ENCODE peak calls at places on chromosomes 6 and 20, in four cellular contexts. One of them, this sample, is unnamed.

GRCh38 chr6:111918825-111919224 is 45.6 kb upstream of the FYN start:
- DNase-seq in esophagus squamous epithelium: no peak
- DNase-seq in AG04450: no peak
- DNase-seq in choroid plexus epithelial cell: peak
- DNase-seq in this sample: no peak

GRCh38 chr6:30334077-30334476 is 7.3 kb downstream of the TRIM39 start:
- DNase-seq in AG04450: no peak
- DNase-seq in choroid plexus epithelial cell: no peak
- DNase-seq in esophagus squamous epithelium: no peak
- DNase-seq in this sample: no peak

GRCh38 chr6:31689249-31690110 is 8.6 kb upstream of the LY6G5C start:
- DNase-seq in esophagus squamous epithelium: no peak
- DNase-seq in choroid plexus epithelial cell: no peak
- DNase-seq in AG04450: no peak
- DNase-seq in this sample: no peak

GRCh38 chr6:132060591-132060990 is 109.4 kb upstream of the CCN2 start:
- DNase-seq in choroid plexus epithelial cell: peak
- DNase-seq in AG04450: peak
- DNase-seq in esophagus squamous epithelium: no peak
- DNase-seq in this sample: no peak

GRCh38 chr20:4999788-5000187 is 1.5 kb downstream of the SLC23A2 start:
- DNase-seq in AG04450: no peak
- DNase-seq in choroid plexus epithelial cell: no peak
- DNase-seq in esophagus squamous epithelium: no peak
- DNase-seq in this sample: no peak

GRCh38 chr6:158536891-158537798 is 22.7 kb upstream of the TMEM181 start:
- DNase-seq in esophagus squamous epithelium: no peak
- DNase-seq in choroid plexus epithelial cell: no peak
- DNase-seq in AG04450: no peak
- DNase-seq in this sample: peak

GRCh38 chr6:103797738-103798137 is 1062.0 kb downstream of the HACE1 start:
- DNase-seq in AG04450: no peak
- DNase-seq in esophagus squamous epithelium: no peak
- DNase-seq in choroid plexus epithelial cell: peak
- DNase-seq in this sample: no peak

GRCh38 chr6:129719692-129720091 is 9.7 kb upstream of the ARHGAP18 start:
- DNase-seq in choroid plexus epithelial cell: peak
- DNase-seq in esophagus squamous epithelium: no peak
- DNase-seq in AG04450: no peak
- DNase-seq in this sample: no peak

GRCh38 chr20:1664911-1665310 is 7.3 kb upstream of the SIRPG start:
- DNase-seq in AG04450: no peak
- DNase-seq in esophagus squamous epithelium: no peak
- DNase-seq in choroid plexus epithelial cell: no peak
- DNase-seq in this sample: peak

GRCh38 chr6:144343736-144344428 is 58.7 kb downstream of the UTRN start:
- DNase-seq in choroid plexus epithelial cell: no peak
- DNase-seq in esophagus squamous epithelium: no peak
- DNase-seq in AG04450: no peak
- DNase-seq in this sample: peak

GRCh38 chr6:117549606-117550005 is 52.7 kb downstream of the GOPC start:
- DNase-seq in esophagus squamous epithelium: no peak
- DNase-seq in choroid plexus epithelial cell: no peak
- DNase-seq in AG04450: no peak
- DNase-seq in this sample: no peak

GRCh38 chr6:33886673-33887144 is 82.9 kb upstream of the MLN start:
- DNase-seq in AG04450: peak
- DNase-seq in esophagus squamous epithelium: no peak
- DNase-seq in choroid plexus epithelial cell: peak
- DNase-seq in this sample: no peak

GRCh38 chr20:44065401-44066340 is 121.3 kb downstream of the JPH2 start:
- DNase-seq in AG04450: no peak
- DNase-seq in choroid plexus epithelial cell: no peak
- DNase-seq in esophagus squamous epithelium: no peak
- DNase-seq in this sample: no peak

GRCh38 chr20:3121955-3122610 is 37.6 kb upstream of the AVP start:
- DNase-seq in AG04450: no peak
- DNase-seq in esophagus squamous epithelium: no peak
- DNase-seq in choroid plexus epithelial cell: no peak
- DNase-seq in this sample: no peak

GRCh38 chr6:133811557-133811956 is 77.4 kb upstream of the TCF21 start:
- DNase-seq in AG04450: no peak
- DNase-seq in choroid plexus epithelial cell: no peak
- DNase-seq in esophagus squamous epithelium: no peak
- DNase-seq in this sample: no peak

GRCh38 chr20:55216525-55217242 is 741.3 kb downstream of the DOK5 start:
- DNase-seq in esophagus squamous epithelium: no peak
- DNase-seq in choroid plexus epithelial cell: no peak
- DNase-seq in AG04450: no peak
- DNase-seq in this sample: no peak

GRCh38 chr6:169921853-169922779 is 170.7 kb downstream of the ERMARD start:
- DNase-seq in esophagus squamous epithelium: no peak
- DNase-seq in choroid plexus epithelial cell: no peak
- DNase-seq in AG04450: no peak
- DNase-seq in this sample: no peak

GRCh38 chr6:38319259-38320255 is 320.2 kb downstream of the BTBD9 start:
- DNase-seq in AG04450: no peak
- DNase-seq in choroid plexus epithelial cell: peak
- DNase-seq in esophagus squamous epithelium: no peak
- DNase-seq in this sample: no peak

GRCh38 chr20:58267389-58268215 is 39.1 kb upstream of the ANKRD60 start:
- DNase-seq in AG04450: no peak
- DNase-seq in choroid plexus epithelial cell: no peak
- DNase-seq in esophagus squamous epithelium: no peak
- DNase-seq in this sample: no peak

GRCh38 chr6:10676403-10676802 is 18.0 kb downstream of the C6orf52 start:
- DNase-seq in esophagus squamous epithelium: no peak
- DNase-seq in AG04450: no peak
- DNase-seq in choroid plexus epithelial cell: no peak
- DNase-seq in this sample: no peak

GRCh38 chr6:89117285-89118108 is at the start of gene SRSF12:
- DNase-seq in esophagus squamous epithelium: no peak
- DNase-seq in AG04450: no peak
- DNase-seq in choroid plexus epithelial cell: peak
- DNase-seq in this sample: peak

GRCh38 chr6:156848533-156848932 is 71.4 kb downstream of the ARID1B start:
- DNase-seq in AG04450: no peak
- DNase-seq in choroid plexus epithelial cell: peak
- DNase-seq in esophagus squamous epithelium: no peak
- DNase-seq in this sample: no peak

GRCh38 chr6:130756836-130757235 is 70.4 kb upstream of the SMLR1 start:
- DNase-seq in choroid plexus epithelial cell: no peak
- DNase-seq in AG04450: no peak
- DNase-seq in esophagus squamous epithelium: no peak
- DNase-seq in this sample: no peak

GRCh38 chr20:1370548-1371110 is 22.2 kb downstream of the FKBP1A start:
- DNase-seq in AG04450: no peak
- DNase-seq in esophagus squamous epithelium: no peak
- DNase-seq in choroid plexus epithelial cell: no peak
- DNase-seq in this sample: no peak

GRCh38 chr20:63409834-63410435 is 48.8 kb upstream of the CHRNA4 start:
- DNase-seq in AG04450: no peak
- DNase-seq in esophagus squamous epithelium: no peak
- DNase-seq in choroid plexus epithelial cell: no peak
- DNase-seq in this sample: no peak

GRCh38 chr6:169966312-169967181 is 215.1 kb downstream of the ERMARD start:
- DNase-seq in esophagus squamous epithelium: no peak
- DNase-seq in choroid plexus epithelial cell: peak
- DNase-seq in AG04450: no peak
- DNase-seq in this sample: no peak

GRCh38 chr20:63675681-63676368 is 17.7 kb downstream of the RTEL1 start:
- DNase-seq in esophagus squamous epithelium: no peak
- DNase-seq in AG04450: no peak
- DNase-seq in choroid plexus epithelial cell: no peak
- DNase-seq in this sample: no peak

GRCh38 chr6:33632603-33633039 is 11.5 kb downstream of the ITPR3 start:
- DNase-seq in esophagus squamous epithelium: no peak
- DNase-seq in AG04450: no peak
- DNase-seq in choroid plexus epithelial cell: peak
- DNase-seq in this sample: peak

GRCh38 chr6:43890197-43891062 is 120.4 kb downstream of the VEGFA start:
- DNase-seq in choroid plexus epithelial cell: no peak
- DNase-seq in esophagus squamous epithelium: no peak
- DNase-seq in AG04450: no peak
- DNase-seq in this sample: no peak
- TF ChIP-seq CTCF in choroid plexus epithelial cell: no peak
- TF ChIP-seq CTCF in esophagus squamous epithelium: no peak
- TF ChIP-seq CTCF in AG04450: no peak
- TF ChIP-seq CTCF in this sample: no peak

GRCh38 chr6:7424967-7425807 is 35.6 kb downstream of the RIOK1 start:
- DNase-seq in esophagus squamous epithelium: no peak
- DNase-seq in choroid plexus epithelial cell: peak
- DNase-seq in AG04450: no peak
- DNase-seq in this sample: no peak
- TF ChIP-seq CTCF in esophagus squamous epithelium: peak
- TF ChIP-seq CTCF in choroid plexus epithelial cell: peak
- TF ChIP-seq CTCF in AG04450: peak
- TF ChIP-seq CTCF in this sample: peak

GRCh38 chr20:40009542-40009941 is 679.5 kb downstream of the MAFB start:
- DNase-seq in AG04450: no peak
- DNase-seq in esophagus squamous epithelium: no peak
- DNase-seq in choroid plexus epithelial cell: no peak
- DNase-seq in this sample: no peak

GRCh38 chr20:40008177-40008576 is 680.9 kb downstream of the MAFB start:
- DNase-seq in choroid plexus epithelial cell: no peak
- DNase-seq in AG04450: no peak
- DNase-seq in esophagus squamous epithelium: no peak
- DNase-seq in this sample: no peak

GRCh38 chr20:40010483-40010882 is 678.6 kb downstream of the MAFB start:
- DNase-seq in esophagus squamous epithelium: no peak
- DNase-seq in choroid plexus epithelial cell: no peak
- DNase-seq in AG04450: no peak
- DNase-seq in this sample: no peak

DNA sequence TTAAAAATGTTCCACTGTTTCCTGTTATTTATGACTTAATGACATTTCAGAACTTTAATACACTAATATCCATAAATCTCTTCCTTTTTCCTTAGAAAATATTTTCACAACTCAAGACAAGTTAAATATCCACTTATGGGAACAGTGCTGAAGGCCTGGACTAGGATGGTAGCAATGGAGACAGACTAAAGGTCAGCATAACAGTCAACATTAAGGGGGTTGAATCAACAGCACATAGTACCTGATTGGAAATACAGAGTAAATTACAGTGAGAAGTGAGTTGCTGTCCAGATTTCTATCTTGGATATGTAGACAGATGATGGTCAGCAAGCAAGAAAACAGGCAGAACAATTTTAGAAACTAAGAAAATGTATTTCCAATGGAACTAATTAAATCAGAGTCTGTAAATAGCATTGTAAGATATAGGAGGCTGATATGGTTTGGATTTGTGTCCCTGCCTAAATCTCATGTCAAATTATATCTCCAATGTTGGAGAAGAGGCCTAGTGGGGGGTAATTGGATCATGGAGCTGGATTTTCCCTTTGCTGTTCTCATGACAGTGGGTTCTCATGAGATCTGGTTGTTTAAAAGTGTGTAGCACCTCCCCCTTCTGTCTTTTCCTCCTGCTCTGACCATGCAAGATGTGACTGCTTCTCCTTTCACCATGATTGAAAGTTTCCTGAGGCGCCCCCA is 682.7 kb downstream of the MAFB start:
- DNase-seq in AG04450: no peak
- DNase-seq in esophagus squamous epithelium: no peak
- DNase-seq in choroid plexus epithelial cell: no peak
- DNase-seq in this sample: no peak
- TF ChIP-seq CTCF in AG04450: no peak
- TF ChIP-seq CTCF in esophagus squamous epithelium: no peak
- TF ChIP-seq CTCF in choroid plexus epithelial cell: no peak
- TF ChIP-seq CTCF in this sample: no peak

DNA sequence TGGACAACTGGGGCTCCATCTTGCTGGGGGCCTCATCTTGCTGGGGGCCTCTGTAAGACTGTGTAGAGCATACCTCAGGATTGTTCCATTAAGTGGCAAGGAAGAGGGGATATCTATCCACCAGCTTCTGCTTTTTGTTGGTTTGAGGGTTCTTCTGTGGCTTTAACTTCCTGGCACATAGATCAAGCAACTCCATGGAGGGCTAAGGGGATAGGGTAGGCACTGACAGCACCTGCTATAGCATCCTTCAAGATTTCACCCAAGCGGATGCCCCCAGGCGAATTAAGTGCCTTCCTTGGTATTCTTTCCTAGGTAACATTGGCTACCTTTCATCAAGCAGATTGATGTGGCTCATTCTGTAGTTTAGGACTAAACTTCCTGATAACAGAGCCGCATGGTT is 3.8 kb upstream of the LRRN4 start:
- DNase-seq in choroid plexus epithelial cell: no peak
- DNase-seq in esophagus squamous epithelium: no peak
- DNase-seq in AG04450: no peak
- DNase-seq in this sample: no peak
- TF ChIP-seq CTCF in choroid plexus epithelial cell: no peak
- TF ChIP-seq CTCF in esophagus squamous epithelium: no peak
- TF ChIP-seq CTCF in AG04450: no peak
- TF ChIP-seq CTCF in this sample: no peak

This sample was measured in GM13977.